ENCODE peak calls at places on chromosome 22, in seven cellular contexts. N, D, T, S, X, Z and M are unnamed samples.

GRCh38 chr22:19757140-19757984 is 3.2 kb upstream of the TBX1 start:
- DNase-seq in S (no peak), D (no peak), T (no peak), Z (no peak), N (no peak), X (no peak), M (no peak)

GRCh38 chr22:26709617-26710390 is 52.4 kb downstream of the MIAT start:
- DNase-seq in X (no peak), N (peak), T (no peak), S (no peak), Z (no peak), D (peak), M (no peak)

GRCh38 chr22:37223965-37224551 is 11.8 kb upstream of the SSTR3 start:
- DNase-seq in Z (no peak), N (no peak), S (no peak), T (no peak), D (no peak), X (no peak), M (no peak)

GRCh38 chr22:20154602-20155183 is 3.8 kb upstream of the CCDC188 start:
- DNase-seq in D (no peak), Z (no peak), X (peak), S (no peak), N (no peak), T (no peak), M (no peak)

GRCh38 chr22:49724030-49724892 is 103.4 kb downstream of the BRD1 start:
- DNase-seq in S (no peak), Z (no peak), D (no peak), X (no peak), N (no peak), T (no peak), M (no peak)

GRCh38 chr22:37802310-37803194 is 5.2 kb upstream of the GCAT start:
- DNase-seq in T (peak), X (peak), D (no peak), N (peak), Z (no peak), S (peak), M (peak)

GRCh38 chr22:47206185-47206584 is 443.7 kb downstream of the TBC1D22A start:
- DNase-seq in Z (no peak), N (no peak), T (no peak), S (no peak), X (no peak), D (no peak), M (no peak)

GRCh38 chr22:41517172-41518047 is 26.9 kb downstream of the POLR3H start:
- DNase-seq in N (peak), X (peak), Z (peak), D (peak), S (peak), T (peak), M (peak)

GRCh38 chr22:45200230-45200629 is 36.5 kb downstream of the NUP50 start:
- DNase-seq in N (no peak), T (no peak), S (no peak), Z (no peak), X (no peak), D (no peak), M (no peak)

GRCh38 chr22:33835196-33835788 is 85.0 kb downstream of the LARGE1 start:
- DNase-seq in N (no peak), D (no peak), T (no peak), Z (no peak), X (no peak), S (no peak), M (no peak)

GRCh38 chr22:39994566-39995345 is at the start of gene FAM83F:
- DNase-seq in S (no peak), T (no peak), N (no peak), D (no peak), X (no peak), Z (peak), M (no peak)

GRCh38 chr22:39530692-39531331 is 1.7 kb downstream of the RPS19BP1 start:
- DNase-seq in T (no peak), X (peak), S (no peak), Z (no peak), D (no peak), N (peak), M (no peak)

GRCh38 chr22:20803696-20804324 is 29.9 kb downstream of the SERPIND1 start:
- DNase-seq in N (peak), D (peak), Z (no peak), X (peak), T (no peak), S (peak), M (peak)

GRCh38 chr22:37462983-37463382 is 23.2 kb downstream of the MFNG start:
- DNase-seq in S (no peak), N (peak), T (no peak), Z (no peak), D (no peak), X (peak), M (no peak)

GRCh38 chr22:31561238-31561887 is 65.0 kb downstream of the SFI1 start:
- DNase-seq in N (peak), Z (peak), T (peak), S (peak), X (peak), D (peak), M (peak)

GRCh38 chr22:38073150-38074130 is 10.5 kb downstream of the SLC16A8 start:
- DNase-seq in T (no peak), S (no peak), Z (no peak), D (no peak), N (no peak), X (no peak), M (no peak)

GRCh38 chr22:50059185-50059880 is 1.2 kb upstream of the TTLL8 start:
- DNase-seq in Z (no peak), X (peak), T (no peak), S (peak), D (no peak), N (peak), M (no peak)

GRCh38 chr22:37303821-37304274 is 21.5 kb downstream of the CYTH4 start:
- DNase-seq in S (peak), D (peak), Z (no peak), T (no peak), X (no peak), N (peak), M (no peak)

GRCh38 chr22:49294656-49295464 is 532.8 kb downstream of the BRD1 start:
- DNase-seq in X (no peak), Z (no peak), N (no peak), D (no peak), T (no peak), S (no peak), M (peak)

GRCh38 chr22:37661160-37661924 is 2.8 kb downstream of the PDXP start:
- DNase-seq in D (peak), S (no peak), Z (no peak), N (peak), X (no peak), T (peak), M (no peak)

GRCh38 chr22:45009881-45010531 is at the start of gene PHF21B:
- DNase-seq in S (peak), Z (no peak), N (peak), T (peak), X (peak), D (no peak), M (peak)

GRCh38 chr22:32020117-32020516 is 22.9 kb upstream of the SLC5A1 start:
- DNase-seq in T (no peak), S (peak), Z (no peak), X (no peak), N (peak), D (peak), M (no peak)

GRCh38 chr22:36595968-36596367 is 67.0 kb upstream of the EIF3D start:
- DNase-seq in T (no peak), D (no peak), S (no peak), X (no peak), N (no peak), Z (no peak), M (no peak)

DNA sequence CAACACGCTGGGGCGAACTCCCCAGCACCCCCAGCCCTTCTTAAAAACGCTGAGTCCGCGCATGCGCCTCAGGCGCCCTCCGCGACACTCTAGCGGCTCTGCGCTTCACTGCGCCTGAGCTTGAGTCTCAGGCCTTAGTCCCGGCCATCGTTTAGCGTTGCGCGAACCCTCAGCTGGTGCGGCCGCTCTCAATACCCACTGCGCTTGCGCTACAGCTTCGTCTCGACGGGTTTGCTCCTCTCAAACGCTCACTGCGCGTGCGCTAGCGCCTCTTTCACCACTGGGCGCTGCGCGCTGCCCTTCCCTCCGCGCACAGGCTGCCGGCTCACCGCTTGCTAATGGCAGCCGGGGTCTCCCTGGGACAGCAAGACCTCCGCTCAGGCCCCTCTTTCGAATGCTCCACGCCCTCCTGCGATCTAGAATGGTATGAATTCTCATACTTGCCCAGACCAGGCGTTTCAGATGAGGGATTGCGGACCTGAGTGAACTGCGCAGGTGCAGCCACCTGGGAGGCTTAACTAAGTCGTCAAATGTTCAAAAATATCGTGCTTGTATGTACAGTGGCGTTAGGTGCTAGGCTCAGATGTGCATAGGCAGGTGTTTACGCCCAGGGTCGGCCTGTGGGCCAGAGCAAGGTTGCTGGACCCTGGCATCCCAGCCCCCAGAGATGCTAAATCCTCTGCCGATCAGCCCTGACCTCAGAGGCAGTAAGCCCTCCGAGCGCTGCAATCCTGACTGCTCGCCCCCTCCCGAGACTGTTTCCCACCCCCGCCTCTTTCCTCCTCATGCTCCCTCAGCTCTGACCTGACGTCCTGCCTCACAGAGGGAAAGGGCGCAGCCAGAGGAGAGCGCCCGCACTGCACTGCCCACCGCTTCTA is at the start of gene SLC2A11:
- DNase-seq in X (peak), T (peak), Z (peak), N (peak), D (peak), S (peak), M (peak)
- TF ChIP-seq CTCF in X (peak), T (peak), Z (no peak), N (peak), D (peak), S (no peak), M (no peak)

GRCh38 chr22:43955040-43955882 is at the start of gene SAMM50:
- DNase-seq in S (peak), X (peak), Z (peak), T (peak), N (peak), D (peak), M (peak)
- TF ChIP-seq CTCF in S (no peak), X (no peak), Z (no peak), T (peak), N (no peak), D (peak), M (no peak)

DNA sequence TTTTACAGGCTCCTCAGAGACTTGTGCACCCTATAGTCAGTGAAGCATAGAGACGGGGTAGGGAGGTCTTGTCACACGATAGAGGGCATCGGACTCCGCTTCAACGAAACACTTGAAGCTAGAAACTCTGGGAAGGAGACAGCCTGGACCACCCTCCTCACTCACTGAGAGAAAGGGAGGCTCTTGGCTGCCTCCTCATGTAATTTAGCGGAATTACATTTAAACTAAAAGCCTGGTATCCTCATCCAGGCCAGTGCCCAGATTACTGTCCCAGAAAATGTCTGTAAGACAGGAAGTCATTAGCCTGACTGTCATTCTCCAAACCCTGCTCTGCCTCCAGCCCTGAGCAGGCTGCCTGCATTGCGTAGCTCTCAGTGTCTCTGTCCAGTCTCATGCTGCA is 36.0 kb downstream of the TTLL1 start:
- DNase-seq in S (no peak), Z (no peak), X (peak), T (no peak), D (no peak), N (no peak), M (no peak)
- TF ChIP-seq CTCF in S (no peak), Z (no peak), X (peak), T (peak), D (peak), N (peak), M (no peak)

GRCh38 chr22:22410677-22411076 is 97.9 kb downstream of the ZNF280B start:
- DNase-seq in N (no peak), D (no peak), Z (no peak), X (no peak), S (no peak), T (no peak), M (no peak)

GRCh38 chr22:22417495-22418162 is 90.9 kb downstream of the ZNF280B start:
- DNase-seq in S (no peak), D (no peak), T (no peak), Z (no peak), X (no peak), N (no peak), M (no peak)

GRCh38 chr22:22418163-22418549 is 90.4 kb downstream of the ZNF280B start:
- DNase-seq in T (no peak), D (no peak), S (no peak), X (no peak), N (no peak), Z (no peak), M (no peak)

GRCh38 chr22:22410121-22410520 is 98.4 kb downstream of the ZNF280B start:
- DNase-seq in T (peak), D (no peak), Z (peak), S (no peak), X (no peak), N (no peak), M (no peak)

GRCh38 chr22:22414266-22414665 is 94.3 kb downstream of the ZNF280B start:
- DNase-seq in D (no peak), X (no peak), T (no peak), S (no peak), N (no peak), Z (no peak), M (no peak)
- TF ChIP-seq CTCF in D (no peak), X (no peak), T (no peak), S (no peak), N (no peak), Z (no peak), M (no peak)

GRCh38 chr22:22689621-22690345 is 45.4 kb downstream of the GGTLC2 start:
- DNase-seq in T (no peak), Z (no peak), X (no peak), D (no peak), S (no peak), N (no peak), M (no peak)

GRCh38 chr22:22691055-22691454 is 46.6 kb downstream of the GGTLC2 start:
- DNase-seq in D (no peak), T (no peak), Z (no peak), S (no peak), X (no peak), N (peak), M (no peak)

GRCh38 chr22:22684605-22685561 is 40.5 kb downstream of the GGTLC2 start:
- DNase-seq in X (no peak), D (peak), Z (no peak), T (no peak), N (peak), S (peak), M (no peak)

GRCh38 chr22:22685586-22685985 is 41.2 kb downstream of the GGTLC2 start:
- DNase-seq in Z (no peak), N (no peak), D (no peak), T (no peak), X (no peak), S (no peak), M (no peak)

DNA sequence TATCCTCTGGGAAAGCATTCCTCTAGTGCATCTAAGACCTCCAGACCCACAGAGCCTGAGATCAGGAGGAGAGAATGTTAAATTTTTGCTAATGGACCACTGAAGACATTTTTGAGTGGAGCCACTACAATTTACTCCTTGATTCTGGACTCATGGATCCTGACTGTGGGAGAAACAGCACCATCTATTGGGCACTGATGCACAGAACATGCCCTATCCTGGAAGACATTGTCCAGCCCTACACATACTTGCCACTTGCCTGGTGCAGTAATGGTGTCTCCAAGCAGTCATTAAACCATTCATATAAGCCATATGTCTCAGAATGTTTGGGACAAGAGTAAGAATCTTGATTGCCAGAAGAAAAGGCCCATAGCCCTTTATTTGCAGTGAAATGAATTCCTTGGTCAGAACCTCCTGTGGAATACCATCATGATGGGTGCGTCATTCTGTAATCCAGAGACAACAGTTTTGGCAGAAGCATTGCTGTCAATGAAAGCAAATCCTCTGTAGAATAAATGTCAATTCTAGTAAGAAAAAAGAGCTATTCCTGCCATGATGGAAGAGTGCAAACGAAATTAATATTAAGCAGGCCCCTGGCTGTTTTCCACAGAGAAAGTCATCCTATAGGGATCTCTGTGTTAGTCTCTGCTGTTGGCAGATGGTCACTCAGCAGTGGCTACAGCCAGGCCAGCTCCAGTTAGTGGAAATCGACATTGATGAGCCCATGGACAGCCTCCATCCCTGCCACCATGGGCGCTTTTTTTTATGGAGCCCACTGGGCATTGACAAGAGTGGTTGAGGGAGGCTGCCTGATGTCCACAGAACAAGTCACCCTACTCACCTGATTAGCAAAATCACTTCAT is 43.5 kb downstream of the GGTLC2 start:
- DNase-seq in T (peak), S (peak), N (peak), Z (no peak), X (peak), D (peak), M (peak)
- TF ChIP-seq CTCF in T (peak), S (peak), N (peak), Z (peak), X (peak), D (peak), M (peak)

DNA sequence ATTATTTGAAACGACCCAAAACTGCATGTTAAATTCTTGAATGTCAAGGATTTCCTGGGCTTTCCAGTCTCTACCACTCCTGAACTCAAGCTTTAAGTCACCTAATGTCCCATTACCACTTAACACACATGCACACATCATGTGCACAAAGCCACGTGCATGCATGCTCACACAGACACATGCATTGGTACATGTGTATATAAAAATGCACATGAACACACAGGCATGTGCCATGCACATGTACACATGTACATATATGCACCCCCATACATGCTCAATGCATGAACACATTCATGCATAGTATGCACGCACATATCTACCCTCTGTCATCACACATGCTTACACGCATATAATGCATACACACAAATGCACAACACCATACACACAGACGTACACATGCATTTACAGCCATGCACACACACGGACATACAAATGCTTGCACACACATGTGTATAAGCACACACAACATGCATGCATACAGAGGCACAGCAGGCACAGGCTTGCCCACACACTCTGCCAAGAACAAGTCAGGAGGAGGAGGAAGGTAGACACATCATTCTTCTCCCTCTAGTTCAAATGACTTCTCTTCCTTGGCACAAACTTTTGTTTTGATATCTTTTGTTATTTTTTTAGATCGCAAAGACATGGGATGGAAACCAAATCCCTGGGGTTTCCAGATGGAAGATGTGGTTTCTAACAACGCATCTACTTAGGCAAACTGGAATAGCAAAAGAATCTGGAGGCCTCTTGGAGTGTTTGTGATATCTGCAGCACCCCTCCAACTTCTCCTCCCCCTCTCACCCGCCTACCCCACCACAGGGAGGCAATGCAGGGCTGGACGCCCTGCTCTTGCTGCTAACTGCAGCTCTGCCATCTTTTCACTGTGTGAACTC is 24.6 kb downstream of the RASD2 start:
- DNase-seq in X (no peak), S (no peak), N (peak), D (no peak), Z (no peak), T (no peak), M (no peak)
- TF ChIP-seq CTCF in X (no peak), S (no peak), N (no peak), D (no peak), Z (no peak), T (no peak), M (no peak)